ENCODE peak calls at places on chromosomes 6 and 20, in six cellular contexts. D is lower lobe of right lung; J is CD8-positive, alpha-beta T cell; H is HCT116; R is left lung; W is stomach. K is an unnamed sample.

GRCh38 chr6:133977983-133978895 is 25.2 kb downstream of the TBPL1 start:
- DNase-seq in H (no peak), J (no peak), R (no peak), D (no peak), W (no peak), K (no peak)

GRCh38 chr6:158131926-158132325 is 36.1 kb downstream of the SERAC1 start:
- DNase-seq in J (no peak), W (no peak), D (no peak), H (no peak), R (no peak), K (no peak)

GRCh38 chr6:106419900-106420299 is 59.4 kb downstream of the CRYBG1 start:
- DNase-seq in H (no peak), R (no peak), J (no peak), D (no peak), W (no peak), K (no peak)

GRCh38 chr6:170443151-170443662 is 109.9 kb downstream of the PSMB1 start:
- DNase-seq in H (no peak), J (peak; percentile 45), W (peak; percentile 18), D (no peak), R (no peak), K (no peak)

GRCh38 chr20:42559665-42560064 is 630.0 kb downstream of the PTPRT start:
- DNase-seq in D (no peak), R (no peak), W (no peak), J (no peak), H (no peak), K (no peak)

GRCh38 chr20:23362392-23363256 is 642 bp downstream of the GZF1 start:
- DNase-seq in D (peak; percentile 80), R (peak; percentile 66), J (peak; percentile 56), W (peak; percentile 44), H (no peak), K (peak; percentile 9)

GRCh38 chr20:52060794-52061714 is 130.5 kb downstream of the ZFP64 start:
- DNase-seq in W (no peak), H (peak; percentile 12), J (no peak), D (no peak), R (no peak), K (no peak)

GRCh38 chr20:1434571-1435336 is 31.9 kb downstream of the NSFL1C start:
- DNase-seq in H (no peak), D (no peak), J (peak; percentile 66), W (peak; percentile 30), R (peak; percentile 64), K (peak; percentile 53)

GRCh38 chr6:25535302-25536225 is 116.5 kb upstream of the SCGN start:
- DNase-seq in W (no peak), J (no peak), R (no peak), H (no peak), D (no peak), K (no peak)

GRCh38 chr20:13219327-13220193 is 1.5 kb upstream of the ISM1 start:
- DNase-seq in R (no peak), W (no peak), H (no peak), D (no peak), J (no peak), K (no peak)

GRCh38 chr6:76435174-76435573 is 362.7 kb upstream of the IMPG1 start:
- DNase-seq in H (no peak), D (no peak), W (no peak), J (no peak), R (no peak), K (no peak)

GRCh38 chr20:2333821-2334220 is 38.0 kb downstream of the TGM3 start:
- DNase-seq in H (no peak), J (no peak), D (no peak), R (no peak), W (no peak), K (no peak)

GRCh38 chr6:11172501-11173337 is 59.7 kb downstream of the NEDD9 start:
- DNase-seq in H (peak; percentile 23), R (peak; percentile 56), W (peak; percentile 74), J (peak; percentile 90), D (peak; percentile 75), K (peak; percentile 46)

GRCh38 chr6:161434331-161434730 is 160.5 kb upstream of the AGPAT4 start:
- DNase-seq in W (no peak), J (no peak), R (no peak), D (no peak), H (no peak), K (no peak)

GRCh38 chr6:1819007-1819406 is 209.3 kb downstream of the FOXC1 start:
- DNase-seq in H (no peak), W (no peak), J (no peak), D (no peak), R (no peak), K (no peak)

GRCh38 chr6:130027948-130028347 is 9.6 kb downstream of the L3MBTL3 start:
- DNase-seq in D (no peak), H (no peak), J (no peak), R (no peak), W (no peak), K (no peak)

GRCh38 chr20:62350629-62351422 is 16.3 kb downstream of the LAMA5 start:
- DNase-seq in D (no peak), H (no peak), R (no peak), J (no peak), W (no peak), K (no peak)

GRCh38 chr6:161353208-161353613 is 79.3 kb upstream of the AGPAT4 start:
- DNase-seq in W (no peak), H (peak; percentile 52), J (no peak), R (no peak), D (no peak), K (no peak)

GRCh38 chr6:41602864-41603608 is 35.2 kb upstream of the MDFI start:
- DNase-seq in J (peak; percentile 81), H (peak; percentile 81), D (peak; percentile 81), W (peak; percentile 79), R (peak; percentile 80), K (peak; percentile 44)

GRCh38 chr6:152472325-152472724 is 164.8 kb downstream of the SYNE1 start:
- DNase-seq in D (no peak), H (no peak), J (no peak), W (no peak), R (no peak), K (no peak)

GRCh38 chr20:60050193-60050960 is 92.2 kb downstream of the CDH26 start:
- DNase-seq in H (peak; percentile 26), R (no peak), D (no peak), J (no peak), W (peak; percentile 59), K (no peak)

GRCh38 chr6:145878591-145879295 is 64.1 kb upstream of the FBXO30 start:
- DNase-seq in J (no peak), H (no peak), R (no peak), D (no peak), W (no peak), K (no peak)

GRCh38 chr6:81384921-81385320 is 367.6 kb downstream of the TENT5A start:
- DNase-seq in J (no peak), D (no peak), W (no peak), H (no peak), R (no peak), K (no peak)

GRCh38 chr6:11692451-11693376 is 85.9 kb downstream of the ADTRP start:
- DNase-seq in D (no peak), H (no peak), J (no peak), W (no peak), R (no peak), K (no peak)

GRCh38 chr6:159214281-159214680 is 45.1 kb downstream of the FNDC1 start:
- DNase-seq in J (no peak), H (no peak), R (no peak), W (no peak), D (no peak), K (no peak)

GRCh38 chr6:45576648-45577624 is 199.2 kb upstream of the SUPT3H start:
- DNase-seq in J (no peak), H (no peak), R (peak; percentile 46), W (no peak), D (peak; percentile 77), K (no peak)

GRCh38 chr6:91476000-91476399 is 889.1 kb upstream of the MAP3K7 start:
- DNase-seq in R (peak; percentile 34), J (no peak), H (no peak), W (no peak), D (no peak), K (no peak)

GRCh38 chr6:170279977-170280688 is 10.7 kb downstream of the DLL1 start:
- DNase-seq in W (peak; percentile 75), J (peak; percentile 78), H (no peak), R (peak; percentile 67), D (peak; percentile 87), K (no peak)

GRCh38 chr6:13384966-13385365 is 56.6 kb upstream of the TBC1D7 start:
- DNase-seq in H (no peak), W (no peak), J (no peak), R (no peak), D (no peak), K (no peak)

GRCh38 chr6:19342616-19343015 is 494.6 kb upstream of the ID4 start:
- DNase-seq in H (no peak), R (no peak), J (no peak), D (no peak), W (no peak), K (no peak)

GRCh38 chr6:159981591-159982245 is 12.8 kb downstream of the IGF2R start:
- DNase-seq in R (peak; percentile 83), D (peak; percentile 79), H (no peak), W (peak; percentile 61), J (no peak), K (peak; percentile 31)

GRCh38 chr20:55676097-55676496 is 329.2 kb downstream of the CBLN4 start:
- DNase-seq in H (no peak), J (no peak), R (no peak), W (no peak), D (no peak), K (no peak)
- H3K27ac ChIP-seq in H (no peak overlapping the region), J (no peak overlapping the region), R (no peak overlapping the region), W (no peak overlapping the region), D (no peak overlapping the region), K (no peak overlapping the region)

GRCh38 chr6:111569951-111570350 is 35.7 kb downstream of the TRAF3IP2 start:
- DNase-seq in H (no peak), W (no peak), J (no peak), R (no peak), D (no peak), K (no peak)
- H3K4me1 ChIP-seq in H (peaks cover 16% of the 10 kb centered on the region), W (peaks cover 42% of the 10 kb centered on the region), J (peaks cover 23% of the 10 kb centered on the region), R (peaks cover 45% of the 10 kb centered on the region), D (peaks cover 58% of the 10 kb centered on the region), K (peaks cover 14% of the 10 kb centered on the region)

GRCh38 chr20:17584684-17585083 is 14.8 kb downstream of the DSTN start:
- DNase-seq in H (no peak), W (no peak), R (no peak), D (no peak), J (no peak), K (no peak)
- H3K27ac ChIP-seq in H (no peak overlapping the region), W (no peak overlapping the region), R (no peak overlapping the region), D (no peak overlapping the region), J (no peak overlapping the region), K (no peak overlapping the region)

GRCh38 chr20:53069121-53069520 is 97.0 kb downstream of the TSHZ2 start:
- DNase-seq in W (no peak), J (no peak), D (no peak), H (no peak), R (no peak), K (no peak)
- H3K4me1 ChIP-seq in W (no peaks in the 10 kb centered on the region), J (no peaks in the 10 kb centered on the region), D (no peaks in the 10 kb centered on the region), H (no peaks in the 10 kb centered on the region), R (no peaks in the 10 kb centered on the region), K (no peaks in the 10 kb centered on the region)

GRCh38 chr6:144159231-144159630 is 8.9 kb downstream of the STX11 start:
- DNase-seq in H (no peak), J (no peak), R (no peak), D (no peak), W (no peak), K (no peak)
- H3K27ac ChIP-seq in H (no peak overlapping the region), J (no peak overlapping the region), R (no peak overlapping the region), D (no peak overlapping the region), W (no peak overlapping the region), K (no peak overlapping the region)

GRCh38 chr6:44269921-44270525 is at the start of gene TMEM151B:
- DNase-seq in H (no peak), D (no peak), W (no peak), J (no peak), R (no peak), K (no peak)
- H3K4me1 ChIP-seq in H (peaks cover 8% of the 10 kb centered on the region), D (no peaks in the 10 kb centered on the region), W (peaks cover 13% of the 10 kb centered on the region), J (peaks cover 8% of the 10 kb centered on the region), R (peaks cover 27% of the 10 kb centered on the region), K (peaks cover 5% of the 10 kb centered on the region)